ENCODE peak calls at places on chromosomes 11 and 22, in ten cellular contexts. Y, Q, C, I, O, W, N, G, P and F are unnamed samples.

GRCh38 chr11:117071344-117071787 is 26.9 kb downstream of the SIK3 start:
- DNase-seq in W (no peak), O (peak), G (no peak), I (no peak), P (no peak), Y (no peak), N (no peak), Q (no peak), C (peak), F (no peak)

GRCh38 chr11:16494918-16495691 is 138.8 kb upstream of the SOX6 start:
- DNase-seq in N (no peak), W (no peak), C (no peak), Q (no peak), G (no peak), Y (no peak), I (no peak), P (no peak), O (no peak), F (no peak)

GRCh38 chr11:2885676-2886081 is at the start of gene CDKN1C:
- DNase-seq in O (no peak), W (peak), Y (peak), I (peak), N (peak), C (peak), P (no peak), Q (peak), G (peak), F (peak)

GRCh38 chr11:69868003-69868865 is 49.0 kb upstream of the FGF3 start:
- DNase-seq in I (no peak), N (no peak), Q (no peak), P (no peak), W (no peak), Y (no peak), G (no peak), O (no peak), C (no peak), F (no peak)

GRCh38 chr22:24681236-24681635 is 78.2 kb downstream of the GGT1 start:
- DNase-seq in W (no peak), N (no peak), Y (no peak), C (no peak), P (peak), I (no peak), G (no peak), Q (no peak), O (no peak), F (no peak)

GRCh38 chr22:18110944-18111758 is 542 bp downstream of the TUBA8 start:
- DNase-seq in Y (no peak), C (no peak), W (no peak), P (no peak), Q (no peak), I (no peak), G (no peak), O (no peak), N (no peak), F (no peak)

GRCh38 chr11:114196994-114197702 is 99.1 kb upstream of the NNMT start:
- DNase-seq in O (no peak), I (no peak), Q (no peak), N (no peak), G (no peak), Y (no peak), P (no peak), C (no peak), W (no peak), F (no peak)

GRCh38 chr11:86869966-86870570 is 69.7 kb downstream of the PRSS23 start:
- DNase-seq in I (peak), Q (no peak), W (no peak), G (peak), O (peak), N (peak), Y (peak), P (no peak), C (peak), F (no peak)

GRCh38 chr11:11946180-11946579 is 62.2 kb downstream of the DKK3 start:
- DNase-seq in I (no peak), O (no peak), P (peak), C (no peak), Q (no peak), W (no peak), N (no peak), G (no peak), Y (no peak), F (no peak)

GRCh38 chr11:86773878-86774277 is 26.5 kb upstream of the PRSS23 start:
- DNase-seq in W (no peak), Y (no peak), Q (no peak), P (no peak), G (no peak), C (no peak), O (no peak), I (no peak), N (no peak), F (no peak)

GRCh38 chr11:110295086-110295485 is 1.3 kb downstream of the RDX start:
- DNase-seq in Y (no peak), N (no peak), G (no peak), C (peak), I (no peak), W (no peak), P (no peak), Q (no peak), O (no peak), F (no peak)

GRCh38 chr11:109036011-109036410 is 371.1 kb downstream of the DDX10 start:
- DNase-seq in W (no peak), I (no peak), C (no peak), P (no peak), Y (no peak), O (no peak), G (no peak), N (no peak), Q (no peak), F (no peak)